ENCODE peak calls at places on chromosomes 1 and 21, in ten cellular contexts. N is AG08396; B is right lobe of liver; Z is activated T-helper 1 cell treated with anti-CD3 and anti-CD28 coated beads, Interleukin-2, amount 50 U/mL, for 16 hours; C is Daoy; P is retinal pigment epithelial cell; Q is iris pigment epithelial cell; T is glutamatergic neuron; F is breast epithelium; I is NCI-H345. W is an unnamed sample.

GRCh38 chr21:41764558-41765392 is 2.1 kb downstream of the RIPK4 start:
- DNase-seq in N (no peak), B (peak; percentile 80), Z (no peak), C (no peak), P (no peak), Q (no peak), T (no peak), F (no peak), I (no peak), W (no peak)

GRCh38 chr1:115679141-115679611 is 37.4 kb downstream of the VANGL1 start:
- DNase-seq in N (peak; percentile 88), B (no peak), Z (no peak), C (peak; percentile 86), P (peak; percentile 40), Q (peak; percentile 77), T (no peak), F (no peak), I (no peak), W (peak; percentile 69)

GRCh38 chr1:15090373-15090772 is 63.2 kb upstream of the TMEM51 start:
- DNase-seq in N (no peak), B (no peak), Z (no peak), C (peak; percentile 62), P (peak; percentile 63), Q (no peak), T (no peak), F (peak; percentile 83), I (peak; percentile 60), W (no peak)

GRCh38 chr21:30233228-30233627 is 17.3 kb upstream of the CLDN8 start:
- DNase-seq in N (no peak), B (no peak), Z (no peak), C (no peak), P (no peak), Q (no peak), T (no peak), F (no peak), I (no peak), W (no peak)

GRCh38 chr1:57350619-57351018 is 73.2 kb downstream of the DAB1 start:
- DNase-seq in N (no peak), B (no peak), Z (no peak), C (no peak), P (no peak), Q (no peak), T (no peak), F (no peak), I (no peak), W (peak; percentile 12)

GRCh38 chr1:18479484-18479883 is 1.2 kb upstream of the KLHDC7A start:
- DNase-seq in N (no peak), B (no peak), Z (no peak), C (peak; percentile 30), P (no peak), Q (no peak), T (no peak), F (no peak), I (no peak), W (no peak)

GRCh38 chr1:20640183-20640597 is 6.9 kb downstream of the PINK1 start:
- DNase-seq in N (peak; percentile 70), B (peak; percentile 16), Z (peak; percentile 21), C (peak; percentile 52), P (no peak), Q (peak; percentile 56), T (peak; percentile 54), F (no peak), I (peak; percentile 69), W (no peak)

GRCh38 chr21:37742532-37742931 is 173.7 kb downstream of the KCNJ6 start:
- DNase-seq in N (peak; percentile 51), B (no peak), Z (no peak), C (no peak), P (no peak), Q (peak; percentile 7), T (no peak), F (no peak), I (no peak), W (peak; percentile 21)

GRCh38 chr1:192235127-192235526 is 76.9 kb downstream of the RGS18 start:
- DNase-seq in N (no peak), B (no peak), Z (no peak), C (no peak), P (no peak), Q (peak; percentile 53), T (no peak), F (no peak), I (no peak), W (peak; percentile 8)

GRCh38 chr1:8241417-8242014 is 76.4 kb upstream of the SLC45A1 start:
- DNase-seq in N (no peak), B (no peak), Z (no peak), C (no peak), P (no peak), Q (peak; percentile 3), T (no peak), F (no peak), I (no peak), W (no peak)

GRCh38 chr1:102191723-102192122 is 195.0 kb upstream of the OLFM3 start:
- DNase-seq in N (no peak), B (no peak), Z (no peak), C (no peak), P (peak; percentile 39), Q (peak; percentile 13), T (no peak), F (no peak), I (peak; percentile 79), W (no peak)

GRCh38 chr1:92504751-92505692 is 18.3 kb upstream of the GFI1 start:
- DNase-seq in N (no peak), B (no peak), Z (no peak), C (no peak), P (no peak), Q (no peak), T (no peak), F (no peak), I (no peak), W (no peak)

GRCh38 chr1:11272544-11272841 is 505 bp upstream of the UBIAD1 start:
- DNase-seq in N (no peak), B (no peak), Z (no peak), C (no peak), P (no peak), Q (no peak), T (no peak), F (no peak), I (no peak), W (no peak)